ENCODE peak calls at places on chromosomes 16 and 17, in six cellular contexts. One of them, this sample, is unnamed.

GRCh38 chr16:83887564-83887963 is 11.4 kb upstream of the MLYCD start:
- DNase-seq in endothelial cell of umbilical vein: no peak
- DNase-seq in HepG2: no peak
- DNase-seq in A549: no peak
- DNase-seq in K562: no peak
- DNase-seq in GM12878: no peak
- DNase-seq in this sample: no peak

GRCh38 chr16:67928147-67928546 is 3.5 kb downstream of the CTRL start:
- DNase-seq in endothelial cell of umbilical vein: no peak
- DNase-seq in HepG2: no peak
- DNase-seq in A549: no peak
- DNase-seq in K562: no peak
- DNase-seq in GM12878: no peak
- DNase-seq in this sample: no peak

GRCh38 chr16:62190426-62190825 is 154.2 kb upstream of the CDH8 start:
- DNase-seq in endothelial cell of umbilical vein: no peak
- DNase-seq in HepG2: peak
- DNase-seq in A549: no peak
- DNase-seq in K562: no peak
- DNase-seq in GM12878: no peak
- DNase-seq in this sample: peak

GRCh38 chr17:40477796-40478195 is 23.6 kb downstream of the TNS4 start:
- DNase-seq in endothelial cell of umbilical vein: no peak
- DNase-seq in HepG2: no peak
- DNase-seq in A549: no peak
- DNase-seq in K562: no peak
- DNase-seq in GM12878: no peak
- DNase-seq in this sample: no peak

GRCh38 chr16:4202615-4203014 is 39.3 kb downstream of the SRL start:
- DNase-seq in endothelial cell of umbilical vein: no peak
- DNase-seq in HepG2: no peak
- DNase-seq in A549: no peak
- DNase-seq in K562: no peak
- DNase-seq in GM12878: no peak
- DNase-seq in this sample: no peak

GRCh38 chr17:57544834-57545463 is 200.2 kb downstream of the CCDC182 start:
- DNase-seq in endothelial cell of umbilical vein: no peak
- DNase-seq in HepG2: no peak
- DNase-seq in A549: no peak
- DNase-seq in K562: no peak
- DNase-seq in GM12878: no peak
- DNase-seq in this sample: no peak

GRCh38 chr17:63446218-63446980 is at the start of gene CYB561:
- DNase-seq in endothelial cell of umbilical vein: peak
- DNase-seq in HepG2: no peak
- DNase-seq in A549: peak
- DNase-seq in K562: peak
- DNase-seq in GM12878: no peak
- DNase-seq in this sample: no peak

GRCh38 chr17:65809366-65809765 is 247.9 kb upstream of the AXIN2 start:
- DNase-seq in endothelial cell of umbilical vein: no peak
- DNase-seq in HepG2: no peak
- DNase-seq in A549: no peak
- DNase-seq in K562: no peak
- DNase-seq in GM12878: no peak
- DNase-seq in this sample: no peak

GRCh38 chr16:54370653-54371052 is 84.1 kb upstream of the IRX3 start:
- DNase-seq in endothelial cell of umbilical vein: no peak
- DNase-seq in HepG2: no peak
- DNase-seq in A549: no peak
- DNase-seq in K562: peak
- DNase-seq in GM12878: no peak
- DNase-seq in this sample: no peak

GRCh38 chr17:7133424-7133823 is 18.8 kb upstream of the ASGR2 start:
- DNase-seq in endothelial cell of umbilical vein: peak
- DNase-seq in HepG2: peak
- DNase-seq in A549: no peak
- DNase-seq in K562: peak
- DNase-seq in GM12878: peak
- DNase-seq in this sample: peak

GRCh38 chr17:57372156-57372555 is 115.8 kb downstream of the MSI2 start:
- DNase-seq in endothelial cell of umbilical vein: peak
- DNase-seq in HepG2: peak
- DNase-seq in A549: peak
- DNase-seq in K562: no peak
- DNase-seq in GM12878: no peak
- DNase-seq in this sample: no peak

GRCh38 chr16:83542491-83542890 is 265.3 kb upstream of the HSBP1 start:
- DNase-seq in endothelial cell of umbilical vein: no peak
- DNase-seq in HepG2: no peak
- DNase-seq in A549: no peak
- DNase-seq in K562: no peak
- DNase-seq in GM12878: no peak
- DNase-seq in this sample: no peak

GRCh38 chr17:20612635-20613034 is 33.1 kb downstream of the CDRT15L2 start:
- DNase-seq in endothelial cell of umbilical vein: no peak
- DNase-seq in HepG2: no peak
- DNase-seq in A549: no peak
- DNase-seq in K562: no peak
- DNase-seq in GM12878: no peak
- DNase-seq in this sample: no peak

GRCh38 chr16:56241596-56241995 is 50.3 kb downstream of the GNAO1 start:
- DNase-seq in endothelial cell of umbilical vein: no peak
- DNase-seq in HepG2: no peak
- DNase-seq in A549: no peak
- DNase-seq in K562: no peak
- DNase-seq in GM12878: no peak
- DNase-seq in this sample: no peak

GRCh38 chr17:28755486-28755885 is 11.7 kb downstream of the TRAF4 start:
- DNase-seq in endothelial cell of umbilical vein: no peak
- DNase-seq in HepG2: no peak
- DNase-seq in A549: no peak
- DNase-seq in K562: no peak
- DNase-seq in GM12878: no peak
- DNase-seq in this sample: no peak

GRCh38 chr16:17304124-17304813 is 166.5 kb downstream of the XYLT1 start:
- DNase-seq in endothelial cell of umbilical vein: no peak
- DNase-seq in HepG2: no peak
- DNase-seq in A549: no peak
- DNase-seq in K562: no peak
- DNase-seq in GM12878: no peak
- DNase-seq in this sample: no peak

GRCh38 chr16:68363847-68364600 is 53.2 kb downstream of the PRMT7 start:
- DNase-seq in endothelial cell of umbilical vein: no peak
- DNase-seq in HepG2: peak
- DNase-seq in A549: no peak
- DNase-seq in K562: no peak
- DNase-seq in GM12878: no peak
- DNase-seq in this sample: no peak

GRCh38 chr16:65071371-65072311 is 50.2 kb downstream of the CDH11 start:
- DNase-seq in endothelial cell of umbilical vein: peak
- DNase-seq in HepG2: no peak
- DNase-seq in A549: no peak
- DNase-seq in K562: no peak
- DNase-seq in GM12878: no peak
- DNase-seq in this sample: no peak

GRCh38 chr16:27326738-27327585 is 13.2 kb downstream of the IL4R start:
- DNase-seq in endothelial cell of umbilical vein: peak
- DNase-seq in HepG2: peak
- DNase-seq in A549: peak
- DNase-seq in K562: no peak
- DNase-seq in GM12878: no peak
- DNase-seq in this sample: peak

GRCh38 chr16:11100239-11100750 is 155.7 kb downstream of the SOCS1 start:
- DNase-seq in endothelial cell of umbilical vein: peak
- DNase-seq in HepG2: no peak
- DNase-seq in A549: no peak
- DNase-seq in K562: peak
- DNase-seq in GM12878: peak
- DNase-seq in this sample: peak

GRCh38 chr16:15493416-15494181 is 59.2 kb downstream of the BMERB1 start:
- DNase-seq in endothelial cell of umbilical vein: peak
- DNase-seq in HepG2: no peak
- DNase-seq in A549: no peak
- DNase-seq in K562: no peak
- DNase-seq in GM12878: no peak
- DNase-seq in this sample: no peak

GRCh38 chr16:66832661-66833305 is 2.0 kb upstream of the NAE1 start:
- DNase-seq in endothelial cell of umbilical vein: no peak
- DNase-seq in HepG2: no peak
- DNase-seq in A549: no peak
- DNase-seq in K562: no peak
- DNase-seq in GM12878: no peak
- DNase-seq in this sample: peak

GRCh38 chr16:9138731-9139501 is 47.5 kb downstream of the HAPSTR1 start:
- DNase-seq in endothelial cell of umbilical vein: peak
- DNase-seq in HepG2: peak
- DNase-seq in A549: peak
- DNase-seq in K562: peak
- DNase-seq in GM12878: no peak
- DNase-seq in this sample: peak

GRCh38 chr16:70696952-70697600 is 11.2 kb upstream of the MTSS2 start:
- DNase-seq in endothelial cell of umbilical vein: no peak
- DNase-seq in HepG2: no peak
- DNase-seq in A549: no peak
- DNase-seq in K562: no peak
- DNase-seq in GM12878: no peak
- DNase-seq in this sample: peak

GRCh38 chr16:51994597-51994996 is 552.3 kb downstream of the TOX3 start:
- DNase-seq in endothelial cell of umbilical vein: no peak
- DNase-seq in HepG2: peak
- DNase-seq in A549: no peak
- DNase-seq in K562: no peak
- DNase-seq in GM12878: no peak
- DNase-seq in this sample: no peak

GRCh38 chr16:17526956-17527355 is 56.2 kb upstream of the XYLT1 start:
- DNase-seq in endothelial cell of umbilical vein: no peak
- DNase-seq in HepG2: no peak
- DNase-seq in A549: no peak
- DNase-seq in K562: no peak
- DNase-seq in GM12878: no peak
- DNase-seq in this sample: peak

DNA sequence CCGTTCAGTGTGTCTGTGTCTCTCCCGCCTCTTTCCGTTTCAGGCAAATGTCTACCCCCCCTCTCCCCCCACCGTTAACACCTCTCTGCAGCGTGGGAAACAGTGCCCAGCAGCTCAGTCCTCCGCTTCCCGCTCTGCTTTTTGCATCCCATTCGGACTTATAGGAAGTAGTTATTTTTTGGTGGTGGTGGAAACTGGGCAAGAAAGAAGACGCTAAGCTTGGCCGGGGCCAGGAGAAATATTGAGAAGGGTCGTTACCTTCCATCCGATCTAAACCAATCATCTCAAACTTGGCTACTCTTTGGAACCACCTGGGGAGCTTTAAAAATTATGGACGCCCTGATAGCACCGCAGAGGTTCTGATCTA is 504 bp upstream of the HLF start:
- DNase-seq in endothelial cell of umbilical vein: no peak
- DNase-seq in HepG2: no peak
- DNase-seq in A549: no peak
- DNase-seq in K562: no peak
- DNase-seq in GM12878: no peak
- DNase-seq in this sample: no peak
- H3K4me3 ChIP-seq in endothelial cell of umbilical vein: peak
- H3K4me3 ChIP-seq in HepG2: no peak
- H3K4me3 ChIP-seq in A549: peak
- H3K4me3 ChIP-seq in K562: no peak
- H3K4me3 ChIP-seq in GM12878: no peak
- H3K4me3 ChIP-seq in this sample: no peak

GRCh38 chr16:1137604-1138003 is 15.3 kb upstream of the CACNA1H start:
- DNase-seq in endothelial cell of umbilical vein: no peak
- DNase-seq in HepG2: peak
- DNase-seq in A549: no peak
- DNase-seq in K562: peak
- DNase-seq in GM12878: no peak
- DNase-seq in this sample: no peak
- TF ChIP-seq MAX in endothelial cell of umbilical vein: no peak
- TF ChIP-seq MAX in HepG2: peak
- TF ChIP-seq MAX in A549: no peak
- TF ChIP-seq MAX in K562: peak
- TF ChIP-seq MAX in GM12878: no peak
- TF ChIP-seq MAX in this sample: no peak

DNA sequence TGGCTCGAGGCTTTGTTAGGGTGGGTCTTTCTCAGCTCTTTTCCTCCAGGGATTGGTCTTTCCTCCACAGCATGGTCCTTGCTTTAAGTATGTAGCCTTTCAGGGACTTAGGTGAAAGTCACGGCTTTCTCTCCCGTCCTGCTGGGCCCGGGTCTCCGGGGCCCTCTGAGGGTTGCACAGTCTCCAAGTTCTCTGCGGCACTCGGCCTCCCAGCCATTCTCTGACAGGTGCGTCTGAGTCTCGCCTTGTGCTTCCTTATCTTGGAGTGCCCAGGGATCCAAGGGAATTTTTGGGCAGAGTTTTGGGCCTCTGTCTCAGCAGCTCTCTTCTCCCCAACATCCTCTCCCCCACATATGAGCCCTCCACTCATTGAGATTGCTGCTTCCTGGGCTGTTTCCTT is 36.6 kb downstream of the ZNF750 start:
- DNase-seq in endothelial cell of umbilical vein: no peak
- DNase-seq in HepG2: no peak
- DNase-seq in A549: no peak
- DNase-seq in K562: no peak
- DNase-seq in GM12878: no peak
- DNase-seq in this sample: no peak
- TF ChIP-seq MYC in endothelial cell of umbilical vein: no peak
- TF ChIP-seq MYC in HepG2: no peak
- TF ChIP-seq MYC in A549: no peak
- TF ChIP-seq MYC in K562: no peak
- TF ChIP-seq MYC in GM12878: no peak
- TF ChIP-seq MYC in this sample: no peak

DNA sequence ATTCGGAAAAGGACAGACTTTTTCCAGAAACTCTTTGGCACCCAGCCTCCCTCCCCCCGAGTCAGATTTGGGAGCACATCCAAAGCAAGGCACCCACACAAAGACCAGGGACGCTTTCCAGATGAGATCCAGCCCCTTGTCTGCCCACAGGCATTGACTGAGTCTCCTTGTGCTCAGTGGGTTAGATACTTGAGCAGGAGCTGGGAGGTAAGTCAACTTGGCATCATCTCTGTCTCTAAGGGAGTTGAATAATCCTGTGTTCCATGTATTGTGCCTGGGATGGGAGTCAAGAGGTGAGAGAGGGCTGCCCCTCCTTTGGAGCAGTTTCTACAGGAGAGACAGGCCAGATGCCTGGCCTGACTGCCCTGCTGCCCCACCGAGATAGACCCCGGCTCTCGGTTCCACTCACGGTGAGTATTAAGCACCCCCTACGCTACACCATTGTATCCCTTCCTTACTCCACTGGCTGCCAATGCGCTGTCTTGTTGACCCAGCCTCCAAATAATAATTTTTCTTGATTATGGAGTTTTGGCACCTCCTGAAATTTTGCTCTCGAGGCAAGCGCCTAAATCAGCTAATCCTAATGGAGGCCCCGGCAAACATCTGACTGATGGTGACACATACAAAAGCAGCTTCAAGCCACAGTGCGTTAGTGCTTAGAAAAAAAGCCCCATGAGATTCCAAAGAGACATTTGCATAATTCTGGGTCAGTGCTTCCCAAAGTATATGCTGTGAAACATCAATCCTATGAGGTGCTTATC is 29.6 kb upstream of the MAP3K14 start:
- DNase-seq in endothelial cell of umbilical vein: no peak
- DNase-seq in HepG2: no peak
- DNase-seq in A549: no peak
- DNase-seq in K562: no peak
- DNase-seq in GM12878: no peak
- DNase-seq in this sample: no peak
- H3K4me3 ChIP-seq in endothelial cell of umbilical vein: no peak
- H3K4me3 ChIP-seq in HepG2: no peak
- H3K4me3 ChIP-seq in A549: no peak
- H3K4me3 ChIP-seq in K562: no peak
- H3K4me3 ChIP-seq in GM12878: no peak
- H3K4me3 ChIP-seq in this sample: no peak

This sample was measured in NB4.